ENCODE peak calls at places on chromosomes 16 and 17, in eight cellular contexts. Q is retinal pigment epithelial cell, O is H9, W is cardiac muscle cell, X is glutamatergic neuron, B is AG04450, L is tibial artery, K is type B pancreatic cell. U is an unnamed sample.

GRCh38 chr17:67671492-67671891 is 46.2 kb upstream of the NOL11 start:
- DNase-seq in X (no peak), Q (no peak), L (no peak), K (no peak), O (no peak), B (no peak), W (no peak), U (no peak)

GRCh38 chr16:29808219-29808900 is 2.0 kb downstream of the MAZ start:
- DNase-seq in O (no peak), L (no peak), Q (no peak), K (no peak), X (no peak), W (no peak), B (no peak), U (no peak)

GRCh38 chr16:67555795-67556212 is 6.5 kb upstream of the CTCF start:
- DNase-seq in L (no peak), W (peak; percentile 41), B (no peak), K (no peak), X (no peak), Q (no peak), O (no peak), U (peak; percentile 78)

GRCh38 chr16:12092347-12092882 is 115.9 kb downstream of the SNX29 start:
- DNase-seq in L (peak; percentile 5), Q (peak; percentile 56), X (no peak), B (peak; percentile 79), K (no peak), W (peak; percentile 89), O (no peak), U (peak; percentile 50)

GRCh38 chr16:87437911-87438610 is 45.9 kb downstream of the MAP1LC3B start:
- DNase-seq in B (no peak), Q (no peak), O (no peak), W (no peak), L (no peak), X (no peak), K (no peak), U (no peak)

GRCh38 chr17:15260376-15261062 is 4.6 kb downstream of the PMP22 start:
- DNase-seq in X (peak; percentile 88), O (peak; percentile 90), L (peak; percentile 87), B (peak; percentile 68), Q (no peak), W (peak; percentile 94), K (peak; percentile 91), U (peak; percentile 86)

GRCh38 chr16:18582902-18583301 is 21.0 kb upstream of the NOMO2 start:
- DNase-seq in Q (no peak), X (no peak), B (no peak), K (no peak), O (no peak), W (no peak), L (no peak), U (no peak)

GRCh38 chr17:28579526-28579925 is 2.8 kb upstream of the ALDOC start:
- DNase-seq in Q (no peak), O (no peak), W (no peak), K (no peak), X (no peak), L (no peak), B (no peak), U (no peak)

GRCh38 chr17:43879723-43880419 is 27.5 kb downstream of the MPP2 start:
- DNase-seq in Q (no peak), O (no peak), L (no peak), X (no peak), B (no peak), K (no peak), W (no peak), U (no peak)

GRCh38 chr17:43878260-43879082 is 28.9 kb downstream of the MPP2 start:
- DNase-seq in O (peak; percentile 94), W (peak; percentile 93), K (peak; percentile 87), L (peak; percentile 58), B (peak; percentile 74), Q (peak; percentile 52), X (peak; percentile 89), U (peak; percentile 52)

GRCh38 chr17:43881176-43881575 is 26.2 kb downstream of the MPP2 start:
- DNase-seq in X (no peak), B (no peak), W (no peak), L (no peak), O (no peak), Q (no peak), K (no peak), U (no peak)

GRCh38 chr17:43881758-43882505 is 25.4 kb downstream of the MPP2 start:
- DNase-seq in K (no peak), B (no peak), L (no peak), O (no peak), Q (no peak), W (no peak), X (no peak), U (no peak)

DNA sequence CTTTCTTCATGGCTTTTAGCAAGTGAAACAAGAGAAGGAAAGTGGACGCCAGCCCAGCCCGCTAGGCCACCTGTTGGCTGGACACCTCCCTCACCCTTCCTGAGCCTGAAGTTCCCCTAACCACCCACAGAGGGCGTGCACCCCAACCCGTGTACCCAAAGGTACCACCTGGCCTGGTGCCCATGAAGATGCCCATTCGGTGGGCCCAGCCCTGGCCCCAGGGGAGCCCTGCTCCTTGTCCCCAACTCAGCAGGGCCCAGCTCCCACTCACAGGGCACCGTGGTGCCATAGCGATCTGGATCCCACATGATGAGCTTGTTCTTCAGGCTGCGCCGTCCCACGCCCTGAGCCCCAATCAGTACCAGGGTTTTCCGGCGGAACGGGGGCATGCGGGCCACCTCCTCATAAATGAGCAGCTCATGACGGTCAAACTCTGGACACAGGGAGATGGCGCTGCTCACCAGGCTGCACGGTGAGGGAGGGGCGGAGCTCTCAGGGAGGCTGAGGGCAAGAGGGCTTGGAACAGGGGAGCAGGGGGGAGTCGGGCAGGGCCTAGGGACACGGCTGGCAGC is 26.8 kb downstream of the MPP2 start:
- DNase-seq in Q (no peak), K (no peak), L (no peak), X (peak; percentile 53), O (peak; percentile 80), B (no peak), W (peak; percentile 13), U (no peak)
- TF ChIP-seq CTCF in Q (peak; percentile 79), K (peak; percentile 79), L (peak; percentile 56), X (peak; percentile 86), O (peak; percentile 84), B (peak; percentile 57), W (peak; percentile 72), U (peak; percentile 76)

GRCh38 chr17:61581611-61582349 is 9.2 kb downstream of the NACA2 start:
- DNase-seq in O (no peak), L (no peak), W (no peak), K (no peak), B (no peak), Q (no peak), X (no peak), U (no peak)

GRCh38 chr17:61584266-61584665 is 6.8 kb downstream of the NACA2 start:
- DNase-seq in B (no peak), K (no peak), O (no peak), Q (no peak), X (no peak), W (no peak), L (no peak), U (no peak)

GRCh38 chr17:61582593-61582992 is 8.4 kb downstream of the NACA2 start:
- DNase-seq in B (no peak), O (no peak), W (no peak), L (no peak), Q (no peak), K (no peak), X (no peak), U (no peak)

GRCh38 chr17:61583660-61584264 is 7.3 kb downstream of the NACA2 start:
- DNase-seq in O (no peak), L (no peak), Q (no peak), W (no peak), B (no peak), X (no peak), K (no peak), U (no peak)

DNA sequence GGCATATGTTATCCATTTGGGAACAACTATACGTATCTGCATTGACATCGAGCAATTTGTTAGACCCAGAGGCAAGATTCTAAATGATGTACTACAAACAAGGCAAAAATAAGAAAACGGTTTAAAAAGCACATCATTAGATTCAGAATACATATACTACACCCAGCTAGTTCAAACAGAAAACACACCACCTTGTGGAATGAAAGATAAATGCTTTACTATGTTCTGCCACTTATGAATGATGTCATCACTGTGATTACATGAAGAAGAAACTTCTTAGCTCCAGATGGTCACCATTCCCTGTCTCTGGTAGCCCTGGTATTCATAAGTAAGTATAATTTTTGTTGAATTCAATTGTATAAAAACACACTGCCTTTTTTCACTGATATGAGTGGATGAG is 7.8 kb downstream of the NACA2 start:
- DNase-seq in O (no peak), K (no peak), L (no peak), W (peak; percentile 66), Q (peak; percentile 9), X (no peak), B (peak; percentile 27), U (peak; percentile 76)
- TF ChIP-seq CTCF in O (peak; percentile 45), K (peak; percentile 63), L (no peak), W (peak; percentile 35), Q (peak; percentile 39), X (no peak), B (peak; percentile 47), U (peak; percentile 25)

GRCh38 chr16:578232-578869 is 8.6 kb downstream of the PIGQ start:
- DNase-seq in Q (no peak), K (no peak), X (no peak), W (no peak), O (no peak), B (no peak), L (no peak), U (no peak)

GRCh38 chr16:580946-581498 is 8.8 kb upstream of the RAB40C start:
- DNase-seq in B (no peak), K (no peak), L (no peak), W (no peak), O (no peak), X (no peak), Q (no peak), U (no peak)

GRCh38 chr16:580141-580945 is 9.5 kb upstream of the RAB40C start:
- DNase-seq in X (no peak), Q (no peak), W (no peak), B (no peak), K (no peak), O (no peak), L (no peak), U (no peak)

GRCh38 chr16:577796-578195 is 8.0 kb downstream of the PIGQ start:
- DNase-seq in X (no peak), L (no peak), O (no peak), W (no peak), K (no peak), Q (no peak), B (no peak), U (no peak)

GRCh38 chr16:578870-579405 is 9.2 kb downstream of the PIGQ start:
- DNase-seq in K (no peak), Q (no peak), B (no peak), O (peak; percentile 85), X (peak; percentile 86), W (peak; percentile 89), L (peak; percentile 62), U (no peak)
- TF ChIP-seq CTCF in K (peak; percentile 87), Q (peak; percentile 88), B (peak; percentile 74), O (peak; percentile 94), X (peak; percentile 89), W (peak; percentile 92), L (peak; percentile 80), U (peak; percentile 77)

GRCh38 chr16:51051671-51052070 is 99.4 kb downstream of the SALL1 start:
- DNase-seq in B (no peak), L (no peak), X (no peak), W (no peak), Q (no peak), O (no peak), K (no peak), U (no peak)

GRCh38 chr16:51048544-51048943 is 102.5 kb downstream of the SALL1 start:
- DNase-seq in Q (no peak), L (no peak), X (no peak), O (no peak), W (peak; percentile 14), K (no peak), B (no peak), U (no peak)

GRCh38 chr16:51050379-51050710 is 100.7 kb downstream of the SALL1 start:
- DNase-seq in W (no peak), B (no peak), O (no peak), L (no peak), X (no peak), K (no peak), Q (no peak), U (no peak)

GRCh38 chr16:51049276-51049675 is 101.8 kb downstream of the SALL1 start:
- DNase-seq in L (no peak), Q (no peak), X (no peak), K (no peak), B (no peak), O (no peak), W (no peak), U (no peak)

GRCh38 chr16:51049678-51050378 is 101.2 kb downstream of the SALL1 start:
- DNase-seq in O (no peak), W (no peak), Q (no peak), K (no peak), L (no peak), B (no peak), X (no peak), U (no peak)
- TF ChIP-seq CTCF in O (peak; percentile 47), W (no peak), Q (no peak), K (peak; percentile 25), L (no peak), B (no peak), X (no peak), U (no peak)